ENCODE peak calls at places on chromosomes 13 and 19, in five cellular contexts. X, Q, D, P and K are unnamed samples.

GRCh38 chr13:28218679-28219078 is 80.3 kb downstream of the PAN3 start:
- DNase-seq in P (no peak), X (no peak), Q (no peak), D (no peak), K (no peak)

GRCh38 chr19:50496189-50497029 is 14.6 kb downstream of the JOSD2 start:
- DNase-seq in P (peak; percentile 24), Q (no peak), D (no peak), X (no peak), K (peak; percentile 90)

GRCh38 chr13:59452189-59452588 is 711.5 kb downstream of the DIAPH3 start:
- DNase-seq in D (no peak), X (no peak), P (no peak), Q (no peak), K (peak; percentile 58)

GRCh38 chr13:108154421-108154858 is 60.9 kb downstream of the LIG4 start:
- DNase-seq in D (no peak), Q (no peak), X (no peak), P (no peak), K (no peak)

GRCh38 chr19:38843175-38843758 is 6.5 kb downstream of the HNRNPL start:
- DNase-seq in X (no peak), P (peak; percentile 29), D (no peak), Q (no peak), K (no peak)

GRCh38 chr19:42115219-42115618 is 17.0 kb downstream of the POU2F2 start:
- DNase-seq in X (no peak), Q (no peak), D (no peak), P (no peak), K (no peak)

GRCh38 chr13:98972627-98973026 is 5.2 kb downstream of the DOCK9 start:
- DNase-seq in X (no peak), Q (no peak), P (no peak), D (no peak), K (no peak)

GRCh38 chr13:20882206-20882605 is 20.3 kb downstream of the XPO4 start:
- DNase-seq in Q (no peak), P (no peak), D (no peak), X (no peak), K (no peak)

GRCh38 chr19:54464624-54465266 is 1.2 kb upstream of the LENG9 start:
- DNase-seq in Q (peak; percentile 88), D (peak; percentile 52), P (peak; percentile 95), X (peak; percentile 95), K (peak; percentile 90)

GRCh38 chr13:95641961-95642621 is 2.4 kb downstream of the DZIP1 start:
- DNase-seq in P (peak; percentile 64), D (no peak), Q (peak; percentile 6), X (no peak), K (no peak)

GRCh38 chr19:17491287-17491686 is 20.2 kb upstream of the PGLS start:
- DNase-seq in Q (no peak), P (no peak), D (no peak), X (no peak), K (no peak)

GRCh38 chr13:77779461-77780272 is 82.2 kb downstream of the SLAIN1 start:
- DNase-seq in Q (peak; percentile 33), X (no peak), P (peak; percentile 52), D (no peak), K (peak; percentile 23)

DNA sequence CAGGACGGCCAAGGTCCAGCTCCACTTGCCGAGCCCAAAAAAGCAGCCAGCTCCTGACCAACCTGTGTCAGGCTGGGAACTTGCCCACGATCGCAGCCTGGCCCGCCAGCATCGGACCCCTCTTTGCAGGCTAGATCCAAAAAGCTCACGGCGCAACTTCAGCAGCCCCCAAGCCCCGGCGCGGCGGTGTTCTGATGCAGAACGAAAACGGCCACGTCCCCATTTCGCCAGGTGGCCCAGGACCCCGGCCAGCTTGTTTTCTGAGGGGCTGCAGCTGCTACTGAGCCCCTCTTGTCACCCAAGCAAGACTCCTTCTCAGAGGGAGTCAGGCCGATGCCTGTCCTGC is 1.3 kb downstream of the TMEM259 start:
- DNase-seq in D (no peak), X (no peak), Q (no peak), P (no peak), K (no peak)
- H3K27ac ChIP-seq in D (peak overlapping the region; percentile 95), X (no peak overlapping the region), Q (no peak overlapping the region), P (no peak overlapping the region), K (no peak overlapping the region)

GRCh38 chr13:30119476-30119875 is 187.9 kb downstream of the KATNAL1 start:
- DNase-seq in D (peak; percentile 4), P (no peak), Q (no peak), X (no peak), K (peak; percentile 59)
- H3K4me3 ChIP-seq in D (no peak overlapping the region), P (no peak overlapping the region), Q (no peak overlapping the region), X (no peak overlapping the region), K (peak overlapping the region; percentile 14)

DNA sequence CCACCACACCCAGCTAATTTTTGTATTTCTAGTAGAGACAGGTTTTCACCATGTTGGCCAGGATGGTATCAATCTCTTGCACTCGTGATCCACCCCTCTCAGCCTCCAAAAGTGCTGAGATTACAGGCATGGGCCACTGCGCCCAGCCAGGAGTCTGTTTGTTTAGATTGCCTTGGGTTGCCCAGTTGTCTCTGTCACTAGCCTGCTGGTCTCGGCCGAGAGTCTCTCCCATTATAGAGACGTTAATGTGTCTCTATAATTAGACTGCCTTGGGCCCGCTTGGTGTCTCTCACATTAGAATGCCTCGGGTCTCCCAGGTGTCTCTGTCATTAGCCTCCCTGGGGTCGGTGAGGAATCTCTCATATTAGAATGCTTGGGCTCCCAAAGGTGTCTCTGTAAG is 1533.6 kb downstream of the UQCRFS1 start:
- DNase-seq in Q (no peak), X (peak; percentile 14), P (no peak), D (no peak), K (no peak)
- H3K9me3 ChIP-seq in Q (no peaks in the 10 kb centered on the region), X (peaks cover 12% of the 10 kb centered on the region), P (no peaks in the 10 kb centered on the region), D (no peaks in the 10 kb centered on the region), K (no peaks in the 10 kb centered on the region)

DNA sequence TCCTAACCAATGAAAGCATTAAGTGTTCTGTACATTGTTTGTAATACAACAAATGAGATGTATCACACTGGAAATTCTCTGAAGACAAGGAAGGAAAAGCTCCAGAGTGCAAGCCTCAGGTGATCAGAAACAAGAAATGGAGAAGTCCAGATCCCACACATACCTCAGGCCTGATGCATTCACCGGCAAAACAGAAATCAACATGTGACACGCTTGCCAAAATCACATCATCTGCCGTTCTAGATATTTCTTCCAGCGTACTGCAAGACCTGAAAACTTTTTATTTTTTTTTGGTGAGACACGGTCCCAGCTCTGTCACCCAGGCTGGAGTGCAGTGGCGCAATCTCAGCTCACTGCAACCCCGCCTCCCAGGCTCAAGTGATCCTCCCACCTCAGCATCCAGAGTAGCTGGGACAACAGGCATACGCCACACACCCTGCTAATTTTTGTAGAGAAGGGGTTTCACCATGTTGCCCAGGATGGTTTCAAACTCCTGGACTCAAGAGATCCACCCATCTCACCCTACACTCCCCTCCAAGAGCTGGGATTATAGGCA is 48.6 kb downstream of the FOXO1 start:
- DNase-seq in Q (no peak), D (no peak), X (no peak), P (no peak), K (no peak)
- H3K27ac ChIP-seq in Q (no peak overlapping the region), D (no peak overlapping the region), X (no peak overlapping the region), P (no peak overlapping the region), K (no peak overlapping the region)

GRCh38 chr19:33440241-33440640 is 66.7 kb downstream of the CEBPG start:
- DNase-seq in X (no peak), P (peak; percentile 32), D (no peak), Q (no peak), K (no peak)
- H3K4me3 ChIP-seq in X (no peak overlapping the region), P (no peak overlapping the region), D (no peak overlapping the region), Q (no peak overlapping the region), K (no peak overlapping the region)

DNA sequence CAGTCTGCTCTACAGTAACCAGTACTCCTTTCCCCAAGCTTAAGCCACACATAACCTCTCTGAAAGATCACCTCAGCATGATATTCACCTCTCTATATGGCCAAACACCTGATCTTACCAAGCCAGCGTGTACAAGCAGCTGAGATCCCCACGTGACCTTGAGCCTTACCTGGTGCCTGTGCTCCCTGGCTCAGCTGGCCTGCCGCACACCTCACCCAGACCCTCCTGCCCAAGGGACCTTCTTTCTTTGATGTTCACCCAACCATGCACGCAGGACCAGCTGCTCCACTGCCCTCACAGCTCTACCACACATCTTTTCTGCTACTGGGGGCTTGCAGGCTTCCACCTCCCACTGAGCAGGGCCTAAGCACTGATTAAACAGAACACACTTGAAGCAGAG is 9.0 kb downstream of the DHRS12 start:
- DNase-seq in Q (no peak), P (no peak), D (no peak), X (peak; percentile 18), K (no peak)
- H3K9me3 ChIP-seq in Q (no peaks in the 10 kb centered on the region), P (no peaks in the 10 kb centered on the region), D (no peaks in the 10 kb centered on the region), X (no peaks in the 10 kb centered on the region), K (no peaks in the 10 kb centered on the region)

GRCh38 chr19:40530091-40530901 is 46.4 kb upstream of the SHKBP1 start:
- DNase-seq in Q (peak; percentile 72), D (no peak), X (no peak), P (no peak), K (peak; percentile 47)

GRCh38 chr19:40528078-40528477 is 48.6 kb upstream of the SHKBP1 start:
- DNase-seq in Q (no peak), P (no peak), X (no peak), D (no peak), K (no peak)

GRCh38 chr19:40528533-40529092 is 48.1 kb upstream of the SHKBP1 start:
- DNase-seq in D (no peak), P (no peak), X (no peak), Q (no peak), K (no peak)

GRCh38 chr19:40525234-40526051 is 51.2 kb upstream of the SHKBP1 start:
- DNase-seq in P (no peak), D (no peak), Q (no peak), X (no peak), K (no peak)

DNA sequence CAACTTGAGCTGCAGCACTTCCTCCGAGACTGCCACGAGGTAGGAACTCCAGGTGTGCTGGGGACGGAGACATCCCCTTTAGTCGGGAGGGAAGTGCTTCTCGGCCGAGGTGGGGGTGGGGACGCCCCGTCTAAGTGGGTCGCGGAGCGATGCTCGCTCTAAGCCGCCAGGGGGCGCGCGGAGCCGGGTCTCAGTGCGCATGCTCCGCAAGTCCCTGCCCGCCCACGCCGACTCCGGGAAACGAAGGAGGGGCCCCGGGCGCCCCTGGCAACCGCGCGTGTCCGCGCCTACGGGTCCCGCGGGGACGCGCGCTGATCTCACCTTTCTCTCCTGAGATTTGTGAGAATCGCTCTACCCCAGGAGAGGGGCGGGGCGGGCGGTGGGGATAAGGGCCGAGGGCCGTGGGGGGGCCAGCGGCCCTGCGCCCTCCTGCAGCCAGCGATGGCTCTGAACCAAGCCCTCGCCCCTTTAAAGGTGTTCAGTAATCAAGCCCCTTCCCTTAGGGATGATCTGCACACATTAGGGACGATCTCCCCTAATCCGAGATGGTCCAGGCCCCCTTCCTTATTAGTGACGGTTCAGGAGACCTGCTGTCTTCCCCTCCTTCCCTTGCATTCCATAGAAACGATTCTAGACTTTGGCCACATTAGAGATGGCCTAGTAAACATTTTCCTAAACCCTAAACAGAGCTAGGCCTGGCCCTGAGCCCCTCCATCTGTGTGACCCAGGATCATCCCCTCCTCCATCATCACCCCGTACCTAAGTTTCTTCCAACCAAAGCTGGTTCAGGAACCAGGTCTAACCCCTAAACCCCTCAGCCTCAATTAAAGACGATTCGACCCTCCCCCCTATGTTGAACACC is 47.3 kb upstream of the SHKBP1 start:
- DNase-seq in P (peak; percentile 88), D (peak; percentile 77), X (peak; percentile 86), Q (peak; percentile 87), K (peak; percentile 82)
- H3K27ac ChIP-seq in P (no peak overlapping the region), D (no peak overlapping the region), X (no peak overlapping the region), Q (peak overlapping the region; percentile 56), K (no peak overlapping the region)